ENCODE peak calls at places on chromosomes 13 and 19, in eight cellular contexts. V is mesendoderm, T is breast epithelium, N is neural progenitor cell, M is H7, H is hepatocyte, W is PC-3, Y is stomach. P is an unnamed sample. For H3K36me3, the result is how much of the 10 kb centered on the place peaks cover.

GRCh38 chr19:38759590-38760003 is 13.7 kb downstream of the LGALS7 start:
- DNase-seq in V (no peak), T (peak), N (no peak), M (no peak), H (peak), W (no peak), Y (peak), P (no peak)

GRCh38 chr19:34428549-34429285 is 536 bp downstream of the UBA2 start:
- DNase-seq in V (peak), T (no peak), N (peak), M (peak), H (peak), W (peak), Y (peak), P (no peak)

GRCh38 chr19:44939668-44940067 is 2.4 kb upstream of the APOC4 start:
- DNase-seq in V (no peak), T (no peak), N (no peak), M (no peak), H (no peak), W (no peak), Y (no peak), P (no peak)

GRCh38 chr13:34161829-34162544 is 344.0 kb downstream of the RFC3 start:
- DNase-seq in V (peak), T (no peak), N (peak), M (no peak), H (peak), W (peak), Y (no peak), P (no peak)

GRCh38 chr13:29884671-29885424 is 34.4 kb upstream of the UBL3 start:
- DNase-seq in V (peak), T (no peak), N (peak), M (peak), H (no peak), W (no peak), Y (no peak), P (no peak)

GRCh38 chr19:34468400-34468799 is 13.2 kb upstream of the WTIP start:
- DNase-seq in V (no peak), T (no peak), N (no peak), M (no peak), H (no peak), W (no peak), Y (no peak), P (no peak)

GRCh38 chr19:57310792-57311191 is 9.5 kb upstream of the ZNF543 start:
- DNase-seq in V (no peak), T (no peak), N (no peak), M (no peak), H (no peak), W (no peak), Y (no peak), P (no peak)

GRCh38 chr13:18948664-18949488 is 232.7 kb downstream of the TUBA3C start:
- DNase-seq in V (no peak), T (no peak), N (no peak), M (peak), H (no peak), W (no peak), Y (no peak), P (no peak)

GRCh38 chr19:12930002-12930645 is 3.4 kb downstream of the FARSA start:
- DNase-seq in V (no peak), T (no peak), N (no peak), M (no peak), H (no peak), W (no peak), Y (no peak), P (no peak)

GRCh38 chr13:40192516-40193257 is 473.8 kb downstream of the FOXO1 start:
- DNase-seq in V (no peak), T (peak), N (no peak), M (no peak), H (no peak), W (no peak), Y (no peak), P (no peak)

GRCh38 chr13:108595416-108596257 is 33.8 kb upstream of the MYO16 start:
- DNase-seq in V (peak), T (no peak), N (peak), M (peak), H (no peak), W (no peak), Y (no peak), P (no peak)

GRCh38 chr19:12681074-12681987 is at the start of gene DHPS:
- DNase-seq in V (peak), T (peak), N (peak), M (peak), H (peak), W (peak), Y (peak), P (peak)

GRCh38 chr13:59437902-59438301 is 725.8 kb downstream of the DIAPH3 start:
- DNase-seq in V (no peak), T (no peak), N (no peak), M (no peak), H (no peak), W (no peak), Y (no peak), P (no peak)

GRCh38 chr13:113063091-113063491 is 42.5 kb upstream of the F7 start:
- DNase-seq in V (no peak), T (no peak), N (no peak), M (no peak), H (no peak), W (no peak), Y (no peak), P (no peak)

GRCh38 chr13:60689076-60689475 is 292.1 kb downstream of the TDRD3 start:
- DNase-seq in V (no peak), T (no peak), N (no peak), M (no peak), H (no peak), W (no peak), Y (no peak), P (no peak)

GRCh38 chr13:60351326-60351725 is 45.7 kb upstream of the TDRD3 start:
- DNase-seq in V (no peak), T (no peak), N (no peak), M (no peak), H (peak), W (peak), Y (no peak), P (no peak)

GRCh38 chr19:1585243-1585580 is 7.5 kb downstream of the MBD3 start:
- DNase-seq in V (no peak), T (no peak), N (no peak), M (no peak), H (no peak), W (no peak), Y (no peak), P (no peak)

GRCh38 chr19:1582201-1582600 is 10.5 kb downstream of the MBD3 start:
- DNase-seq in V (no peak), T (no peak), N (no peak), M (no peak), H (no peak), W (no peak), Y (no peak), P (no peak)

GRCh38 chr19:1587872-1588271 is 4.8 kb downstream of the MBD3 start:
- DNase-seq in V (no peak), T (no peak), N (no peak), M (no peak), H (no peak), W (no peak), Y (no peak), P (no peak)

GRCh38 chr19:1580957-1581356 is 11.7 kb downstream of the MBD3 start:
- DNase-seq in V (no peak), T (no peak), N (no peak), M (no peak), H (no peak), W (no peak), Y (no peak), P (no peak)

DNA sequence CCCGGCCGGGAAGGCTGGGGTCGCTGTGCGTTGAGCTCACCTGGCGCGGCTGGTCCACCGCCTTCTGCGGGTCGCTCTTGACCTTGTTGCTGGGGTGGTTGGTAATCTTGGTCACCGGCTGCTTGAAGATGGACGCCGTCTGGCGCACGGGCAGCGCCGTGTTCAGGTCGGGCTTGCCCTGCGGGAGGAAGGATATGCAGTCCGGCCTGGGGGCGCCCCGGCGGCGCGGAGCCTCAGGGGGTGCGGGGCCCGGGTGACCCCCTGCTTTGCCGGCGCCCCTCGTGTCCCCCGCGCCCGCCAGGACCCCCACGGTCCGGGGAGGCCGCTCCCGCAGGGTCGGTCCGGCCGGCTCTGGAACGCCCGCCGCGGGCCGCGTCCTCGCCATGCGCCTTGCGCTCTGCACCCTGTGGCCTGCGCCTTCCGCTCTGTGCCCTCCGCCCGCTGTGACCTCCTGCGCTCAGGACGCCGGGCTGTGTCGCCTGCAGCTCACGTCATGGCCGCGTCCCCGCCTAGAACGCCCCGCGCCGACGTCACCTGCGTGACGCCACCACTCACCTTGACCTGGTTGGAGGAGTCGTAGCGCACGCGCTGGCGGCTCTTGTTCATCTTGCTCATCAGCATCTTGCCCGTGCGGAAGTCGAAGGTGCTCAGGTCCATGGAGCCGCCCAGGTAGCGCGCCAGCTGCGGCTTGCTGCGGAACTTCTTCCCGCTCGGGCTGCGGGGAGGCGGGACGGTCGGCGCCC is 8.0 kb downstream of the MBD3 start:
- DNase-seq in V (peak), T (no peak), N (no peak), M (no peak), H (no peak), W (no peak), Y (no peak), P (no peak)
- H3K36me3 ChIP-seq in V (under half), T (under half), N (under half), M (under half), H (under half), W (under half), Y (half or more), P (half or more)

DNA sequence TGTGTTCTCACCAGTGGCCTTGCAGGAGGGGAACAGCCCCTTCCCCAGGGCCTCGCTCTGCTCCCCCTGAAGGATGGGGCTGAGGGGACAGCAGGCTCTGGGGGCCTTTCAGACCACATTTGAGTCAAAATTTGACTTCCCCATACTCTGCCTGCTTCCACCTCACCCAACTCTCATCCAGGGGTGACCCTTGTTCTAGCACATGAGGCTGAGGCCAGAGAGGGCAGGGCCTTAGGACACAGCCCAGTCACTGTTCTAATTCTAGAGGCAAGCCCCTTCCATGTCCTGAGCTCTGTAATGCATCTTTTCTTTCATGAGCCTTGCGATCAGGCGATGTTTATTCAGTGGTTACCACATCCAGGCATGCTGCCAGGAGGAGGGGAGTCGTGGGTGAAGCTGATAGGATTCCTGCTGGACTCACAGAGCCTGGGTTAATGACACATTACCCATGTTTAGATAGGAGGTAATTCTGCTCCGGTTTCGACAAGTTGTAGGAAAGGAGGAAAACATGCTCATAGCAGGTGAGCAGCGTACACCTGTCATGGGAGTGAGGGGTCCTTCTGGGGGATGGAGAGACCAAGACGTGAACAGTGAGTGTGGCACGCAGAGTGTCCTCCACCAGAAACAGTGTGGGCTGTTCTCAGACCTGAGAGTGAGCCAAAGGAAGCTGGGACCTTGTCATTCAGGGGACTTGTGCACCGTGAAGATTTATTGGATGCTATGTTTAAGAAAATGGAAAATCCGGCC is 9.3 kb downstream of the RPS9 start:
- DNase-seq in V (peak), T (peak), N (no peak), M (no peak), H (peak), W (peak), Y (peak), P (no peak)
- H3K36me3 ChIP-seq in V (under half), T (under half), N (under half), M (under half), H (under half), W (under half), Y (under half), P (under half)

GRCh38 chr13:76387561-76387960 is 498.6 kb downstream of the KCTD12 start:
- DNase-seq in V (no peak), T (no peak), N (no peak), M (no peak), H (no peak), W (no peak), Y (no peak), P (no peak)
- H3K36me3 ChIP-seq in V (under half), T (under half), N (under half), M (under half), H (under half), W (under half), Y (under half), P (under half)

DNA sequence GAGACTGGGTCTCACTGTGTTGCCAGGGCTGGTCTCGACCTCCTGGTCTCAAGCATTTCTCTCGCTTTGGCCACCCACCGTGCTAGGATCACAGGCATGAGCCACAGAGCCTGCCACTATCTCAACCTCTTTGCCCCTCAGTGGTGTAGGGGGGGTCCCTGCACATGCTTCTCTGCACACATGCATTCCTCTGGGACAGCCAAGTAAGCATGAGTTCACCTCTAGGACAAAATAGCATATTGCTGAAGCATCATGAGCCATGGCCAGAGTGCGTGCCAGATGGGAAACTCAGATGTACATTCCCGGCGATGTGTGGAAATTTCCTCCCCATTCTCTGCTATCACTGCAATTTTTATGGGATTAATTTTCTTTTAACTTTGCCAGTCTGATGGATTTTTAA is 23.1 kb downstream of the CHAF1A start:
- DNase-seq in V (no peak), T (no peak), N (no peak), M (no peak), H (no peak), W (no peak), Y (no peak), P (no peak)
- H3K36me3 ChIP-seq in V (under half), T (under half), N (under half), M (half or more), H (under half), W (under half), Y (under half), P (half or more)

GRCh38 chr19:16841391-16841926 is 12.3 kb downstream of the SIN3B start:
- DNase-seq in V (no peak), T (no peak), N (no peak), M (no peak), H (no peak), W (no peak), Y (no peak), P (no peak)
- H3K36me3 ChIP-seq in V (under half), T (under half), N (under half), M (half or more), H (under half), W (under half), Y (half or more), P (half or more)

DNA sequence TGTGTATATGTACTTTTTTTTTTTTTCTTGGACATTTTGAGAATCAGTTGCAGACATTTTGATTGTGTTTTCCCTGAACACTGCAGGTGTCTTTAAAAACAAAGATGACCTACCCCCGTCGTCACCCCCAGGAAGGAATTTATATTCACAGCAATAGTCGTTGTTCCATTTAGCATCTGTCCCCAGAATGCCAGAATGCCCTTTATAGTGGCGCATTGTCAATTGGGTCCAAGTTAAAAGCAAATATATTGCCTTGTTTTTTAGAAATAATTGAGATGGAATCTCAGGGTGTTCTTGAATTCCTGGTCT is 1.8 kb upstream of the RNF225 start:
- DNase-seq in V (no peak), T (no peak), N (no peak), M (no peak), H (no peak), W (no peak), Y (no peak), P (no peak)
- H3K36me3 ChIP-seq in V (under half), T (under half), N (under half), M (under half), H (under half), W (half or more), Y (half or more), P (half or more)

DNA sequence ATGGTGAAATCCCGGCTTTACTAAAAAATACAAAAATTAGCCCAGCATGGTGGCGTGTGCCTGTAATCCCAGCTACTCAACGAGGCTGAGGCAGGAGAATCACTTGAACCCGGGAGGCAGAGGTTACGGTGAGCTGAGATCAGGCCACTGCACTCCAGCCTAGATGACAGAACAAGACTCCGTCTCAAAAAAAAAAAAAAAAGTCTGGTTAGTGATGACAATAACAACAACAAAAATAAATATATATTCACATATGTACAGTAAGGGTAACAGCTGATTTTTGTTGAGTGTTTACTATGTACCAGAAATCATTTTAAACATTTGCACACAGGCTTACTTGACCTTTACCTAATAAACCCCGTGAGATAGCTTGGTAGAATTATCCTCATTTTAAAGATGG is 23.0 kb downstream of the RRAS start:
- DNase-seq in V (no peak), T (no peak), N (no peak), M (no peak), H (no peak), W (no peak), Y (no peak), P (no peak)
- H3K36me3 ChIP-seq in V (under half), T (under half), N (under half), M (under half), H (under half), W (under half), Y (half or more), P (half or more)

DNA sequence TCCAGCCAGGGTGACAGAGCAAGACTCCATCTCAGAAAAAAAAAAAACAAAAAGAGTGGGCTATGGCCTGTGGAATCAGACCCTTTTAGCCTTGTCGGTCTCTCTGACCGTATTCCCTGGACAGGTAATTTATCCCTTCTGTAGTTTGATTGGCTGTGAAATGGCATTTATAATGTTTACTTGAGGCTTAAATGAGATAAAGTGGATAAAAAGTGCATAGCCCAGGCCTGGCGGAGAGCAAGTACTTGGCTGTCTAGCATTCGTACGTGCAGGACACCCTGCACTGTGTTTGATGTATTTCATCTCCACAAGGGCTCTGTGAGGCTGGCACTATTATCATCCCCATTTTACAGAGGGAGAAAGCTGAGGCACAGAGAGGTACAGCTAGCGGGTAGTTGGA is 7.0 kb downstream of the NTN5 start:
- DNase-seq in V (no peak), T (no peak), N (no peak), M (no peak), H (no peak), W (no peak), Y (no peak), P (no peak)
- H3K36me3 ChIP-seq in V (under half), T (under half), N (under half), M (under half), H (under half), W (under half), Y (under half), P (under half)